ENCODE peak calls at places on chromosomes 6 and 20, in eight cellular contexts. One of them, this sample, is unnamed. For H3K36me3 and H3K4me1, the result is how much of the 10 kb centered on the place peaks cover.

GRCh38 chr20:50341880-50342637 is 151.4 kb downstream of the CEBPB start:
- DNase-seq in HepG2: no peak
- DNase-seq in SK-N-SH: no peak
- DNase-seq in sigmoid colon: no peak
- DNase-seq in K562: no peak
- DNase-seq in tibial nerve: no peak
- DNase-seq in ovary: no peak
- DNase-seq in transverse colon: no peak
- DNase-seq in this sample: no peak

GRCh38 chr20:39049684-39050554 is 87.8 kb downstream of the DHX35 start:
- DNase-seq in transverse colon: peak
- DNase-seq in tibial nerve: peak
- DNase-seq in K562: peak
- DNase-seq in HepG2: peak
- DNase-seq in sigmoid colon: peak
- DNase-seq in SK-N-SH: peak
- DNase-seq in ovary: peak
- DNase-seq in this sample: peak

GRCh38 chr6:38459291-38459690 is 180.4 kb downstream of the BTBD9 start:
- DNase-seq in K562: no peak
- DNase-seq in ovary: no peak
- DNase-seq in transverse colon: no peak
- DNase-seq in tibial nerve: no peak
- DNase-seq in sigmoid colon: no peak
- DNase-seq in HepG2: no peak
- DNase-seq in SK-N-SH: no peak
- DNase-seq in this sample: no peak

GRCh38 chr20:56091635-56092180 is 86.4 kb upstream of the CBLN4 start:
- DNase-seq in ovary: no peak
- DNase-seq in HepG2: no peak
- DNase-seq in transverse colon: no peak
- DNase-seq in K562: no peak
- DNase-seq in tibial nerve: no peak
- DNase-seq in sigmoid colon: no peak
- DNase-seq in SK-N-SH: no peak
- DNase-seq in this sample: no peak

GRCh38 chr6:1686117-1687098 is 76.7 kb downstream of the FOXC1 start:
- DNase-seq in sigmoid colon: no peak
- DNase-seq in transverse colon: no peak
- DNase-seq in tibial nerve: no peak
- DNase-seq in SK-N-SH: peak
- DNase-seq in K562: no peak
- DNase-seq in HepG2: no peak
- DNase-seq in ovary: no peak
- DNase-seq in this sample: peak

GRCh38 chr6:43005844-43006243 is 7.9 kb downstream of the MEA1 start:
- DNase-seq in K562: no peak
- DNase-seq in transverse colon: no peak
- DNase-seq in SK-N-SH: no peak
- DNase-seq in ovary: no peak
- DNase-seq in sigmoid colon: no peak
- DNase-seq in HepG2: no peak
- DNase-seq in tibial nerve: no peak
- DNase-seq in this sample: no peak

GRCh38 chr6:138795809-138796469 is at the start of gene ECT2L:
- DNase-seq in tibial nerve: peak
- DNase-seq in ovary: peak
- DNase-seq in transverse colon: peak
- DNase-seq in sigmoid colon: peak
- DNase-seq in SK-N-SH: peak
- DNase-seq in K562: no peak
- DNase-seq in HepG2: no peak
- DNase-seq in this sample: peak

GRCh38 chr6:36649721-36650484 is 28.6 kb upstream of the CDKN1A start:
- DNase-seq in sigmoid colon: no peak
- DNase-seq in K562: no peak
- DNase-seq in HepG2: no peak
- DNase-seq in ovary: no peak
- DNase-seq in SK-N-SH: no peak
- DNase-seq in tibial nerve: no peak
- DNase-seq in transverse colon: no peak
- DNase-seq in this sample: no peak

GRCh38 chr6:26103770-26104456 is 16.7 kb downstream of the HFE start:
- DNase-seq in sigmoid colon: peak
- DNase-seq in K562: peak
- DNase-seq in transverse colon: peak
- DNase-seq in tibial nerve: peak
- DNase-seq in HepG2: peak
- DNase-seq in ovary: peak
- DNase-seq in SK-N-SH: peak
- DNase-seq in this sample: peak

GRCh38 chr6:147700436-147701209 is 192.1 kb downstream of the SAMD5 start:
- DNase-seq in ovary: no peak
- DNase-seq in HepG2: no peak
- DNase-seq in sigmoid colon: no peak
- DNase-seq in K562: no peak
- DNase-seq in SK-N-SH: no peak
- DNase-seq in tibial nerve: no peak
- DNase-seq in transverse colon: no peak
- DNase-seq in this sample: no peak

GRCh38 chr6:7912024-7912423 is 1.4 kb upstream of the TXNDC5 start:
- DNase-seq in transverse colon: no peak
- DNase-seq in tibial nerve: peak
- DNase-seq in K562: no peak
- DNase-seq in HepG2: no peak
- DNase-seq in SK-N-SH: no peak
- DNase-seq in ovary: no peak
- DNase-seq in sigmoid colon: peak
- DNase-seq in this sample: no peak

DNA sequence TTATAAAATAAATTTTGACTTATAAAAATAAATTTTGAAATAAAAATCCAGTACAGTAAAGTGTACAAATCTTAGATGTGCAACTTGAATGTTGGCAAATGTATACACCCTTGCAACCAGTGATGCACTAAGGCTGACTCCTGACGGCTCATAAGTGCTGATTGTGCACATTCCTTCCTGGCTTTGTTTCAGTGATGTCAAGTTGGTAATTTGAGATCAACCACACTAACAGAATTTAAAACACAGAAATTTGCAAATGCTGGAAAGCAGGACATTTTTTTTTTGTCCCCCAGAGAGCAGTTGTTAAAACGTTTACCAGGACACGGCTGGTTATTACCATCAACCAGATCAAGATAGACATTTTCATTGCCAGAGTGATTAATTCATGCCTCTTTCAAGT is 735.6 kb downstream of the RFPL4B start:
- DNase-seq in transverse colon: no peak
- DNase-seq in sigmoid colon: no peak
- DNase-seq in SK-N-SH: no peak
- DNase-seq in ovary: no peak
- DNase-seq in HepG2: no peak
- DNase-seq in K562: no peak
- DNase-seq in tibial nerve: no peak
- DNase-seq in this sample: no peak
- H3K36me3 ChIP-seq in transverse colon: under half
- H3K36me3 ChIP-seq in sigmoid colon: under half
- H3K36me3 ChIP-seq in SK-N-SH: under half
- H3K36me3 ChIP-seq in ovary: under half
- H3K36me3 ChIP-seq in HepG2: under half
- H3K36me3 ChIP-seq in K562: under half
- H3K36me3 ChIP-seq in tibial nerve: under half
- H3K36me3 ChIP-seq in this sample: under half

DNA sequence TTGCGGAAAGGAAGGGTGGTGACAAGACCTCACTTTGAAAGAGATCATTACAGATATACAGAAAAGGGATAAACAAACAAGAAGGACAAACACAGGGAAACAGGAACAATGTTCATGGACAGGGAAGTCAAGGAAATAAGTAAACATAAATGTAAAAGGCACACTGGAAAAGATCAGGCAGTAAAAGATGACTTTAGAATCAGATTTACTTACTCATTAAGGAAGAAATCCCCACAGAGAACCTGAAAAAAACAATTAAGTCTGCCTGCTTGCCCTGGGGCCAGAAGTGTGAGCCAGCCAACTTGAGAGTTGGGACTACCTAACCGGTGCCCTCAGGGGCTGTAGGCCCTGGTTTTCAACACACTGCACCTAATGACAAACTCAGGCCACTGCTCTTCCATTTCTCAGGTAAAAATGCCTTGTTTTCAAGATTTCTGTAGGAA is 1.7 kb downstream of the APMAP start:
- DNase-seq in transverse colon: no peak
- DNase-seq in HepG2: no peak
- DNase-seq in tibial nerve: no peak
- DNase-seq in sigmoid colon: peak
- DNase-seq in ovary: no peak
- DNase-seq in K562: no peak
- DNase-seq in SK-N-SH: no peak
- DNase-seq in this sample: peak
- H3K4me1 ChIP-seq in transverse colon: under half
- H3K4me1 ChIP-seq in HepG2: half or more
- H3K4me1 ChIP-seq in tibial nerve: under half
- H3K4me1 ChIP-seq in sigmoid colon: under half
- H3K4me1 ChIP-seq in ovary: under half
- H3K4me1 ChIP-seq in K562: under half
- H3K4me1 ChIP-seq in SK-N-SH: under half
- H3K4me1 ChIP-seq in this sample: under half

GRCh38 chr20:22430746-22431168 is 153.6 kb downstream of the FOXA2 start:
- DNase-seq in transverse colon: no peak
- DNase-seq in sigmoid colon: no peak
- DNase-seq in K562: no peak
- DNase-seq in tibial nerve: no peak
- DNase-seq in SK-N-SH: no peak
- DNase-seq in HepG2: peak
- DNase-seq in ovary: no peak
- DNase-seq in this sample: no peak
- TF ChIP-seq EP300 in transverse colon: no peak
- TF ChIP-seq EP300 in sigmoid colon: no peak
- TF ChIP-seq EP300 in K562: no peak
- TF ChIP-seq EP300 in tibial nerve: no peak
- TF ChIP-seq EP300 in SK-N-SH: no peak
- TF ChIP-seq EP300 in HepG2: peak
- TF ChIP-seq EP300 in ovary: no peak
- TF ChIP-seq EP300 in this sample: no peak

DNA sequence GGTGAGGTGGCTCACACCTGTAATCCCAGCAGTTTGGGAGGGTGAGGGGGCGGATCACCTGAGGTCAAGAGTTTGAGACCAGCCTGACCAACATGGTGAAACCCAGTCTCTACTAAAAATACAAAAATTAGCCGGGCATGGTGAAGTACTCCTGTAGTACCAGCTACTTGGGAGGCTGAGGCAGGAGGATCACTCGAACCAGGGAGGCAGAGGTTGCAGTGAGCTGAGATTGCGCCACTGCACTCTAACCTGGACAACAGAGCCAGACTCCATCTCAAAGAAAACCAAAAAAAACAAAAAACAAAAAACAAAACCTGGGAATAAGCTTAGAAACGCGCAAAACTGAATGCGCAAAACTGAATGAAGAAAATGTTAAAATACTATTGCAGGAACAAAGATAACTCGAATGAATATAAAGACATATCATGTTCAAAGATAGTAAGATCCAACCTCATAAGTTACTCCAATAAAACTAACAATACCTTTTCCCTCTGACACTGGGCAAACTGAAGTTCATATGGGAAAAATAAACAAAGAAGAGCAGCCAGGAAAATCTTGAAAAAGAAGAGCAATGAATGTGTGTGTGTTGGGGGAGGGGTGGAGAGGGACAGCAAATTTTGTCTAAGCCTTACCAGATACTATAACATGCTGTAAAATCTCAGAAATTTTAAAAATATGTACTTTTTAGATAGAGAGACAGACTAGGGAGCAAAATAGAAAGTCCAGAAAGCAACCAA is 101.0 kb upstream of the BEND3 start:
- DNase-seq in sigmoid colon: no peak
- DNase-seq in K562: no peak
- DNase-seq in transverse colon: no peak
- DNase-seq in tibial nerve: no peak
- DNase-seq in ovary: no peak
- DNase-seq in HepG2: no peak
- DNase-seq in SK-N-SH: no peak
- DNase-seq in this sample: no peak
- H3K36me3 ChIP-seq in sigmoid colon: under half
- H3K36me3 ChIP-seq in K562: under half
- H3K36me3 ChIP-seq in transverse colon: under half
- H3K36me3 ChIP-seq in tibial nerve: under half
- H3K36me3 ChIP-seq in ovary: under half
- H3K36me3 ChIP-seq in HepG2: under half
- H3K36me3 ChIP-seq in SK-N-SH: under half
- H3K36me3 ChIP-seq in this sample: under half

GRCh38 chr6:32190946-32191677 is 1.1 kb upstream of the PBX2 start:
- DNase-seq in sigmoid colon: no peak
- DNase-seq in K562: no peak
- DNase-seq in HepG2: no peak
- DNase-seq in transverse colon: no peak
- DNase-seq in tibial nerve: no peak
- DNase-seq in SK-N-SH: no peak
- DNase-seq in ovary: peak
- DNase-seq in this sample: no peak
- H3K4me1 ChIP-seq in sigmoid colon: half or more
- H3K4me1 ChIP-seq in K562: half or more
- H3K4me1 ChIP-seq in HepG2: under half
- H3K4me1 ChIP-seq in transverse colon: under half
- H3K4me1 ChIP-seq in tibial nerve: half or more
- H3K4me1 ChIP-seq in SK-N-SH: under half
- H3K4me1 ChIP-seq in ovary: under half
- H3K4me1 ChIP-seq in this sample: half or more

DNA sequence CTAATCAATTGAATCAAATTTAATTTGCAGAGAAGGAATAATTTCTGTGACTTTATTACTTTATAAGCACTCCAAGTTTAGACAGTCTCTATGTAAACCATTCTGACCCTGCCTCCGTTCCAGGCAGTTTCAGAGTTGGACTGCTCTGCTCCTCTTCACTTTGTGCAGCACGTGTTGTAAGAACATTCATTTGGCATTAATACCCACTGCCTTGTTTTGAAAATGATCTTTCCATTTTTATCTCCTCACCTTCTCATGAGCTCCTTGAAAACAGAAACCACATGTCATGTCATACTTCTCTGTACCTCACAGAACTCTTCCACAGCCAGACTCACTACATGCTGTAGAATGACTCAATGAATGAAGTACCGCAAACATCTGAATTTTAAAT is 25.5 kb downstream of the SLC22A1 start:
- DNase-seq in HepG2: no peak
- DNase-seq in tibial nerve: no peak
- DNase-seq in sigmoid colon: peak
- DNase-seq in transverse colon: no peak
- DNase-seq in ovary: no peak
- DNase-seq in SK-N-SH: no peak
- DNase-seq in K562: no peak
- DNase-seq in this sample: no peak
- TF ChIP-seq EP300 in HepG2: no peak
- TF ChIP-seq EP300 in tibial nerve: no peak
- TF ChIP-seq EP300 in sigmoid colon: peak
- TF ChIP-seq EP300 in transverse colon: no peak
- TF ChIP-seq EP300 in ovary: no peak
- TF ChIP-seq EP300 in SK-N-SH: no peak
- TF ChIP-seq EP300 in K562: no peak
- TF ChIP-seq EP300 in this sample: no peak

This sample was measured in stomach.